ENCODE peak calls at places on chromosomes 3 and 15, in four cellular contexts. One of them, this sample, is unnamed.

GRCh38 chr15:74027688-74028087 is 33.2 kb downstream of the PML start:
- DNase-seq in Panc1: no peak
- DNase-seq in left ventricle myocardium inferior: no peak
- DNase-seq in AG10803: no peak
- DNase-seq in this sample: no peak

GRCh38 chr15:48717458-48717857 is 71.9 kb upstream of the FBN1 start:
- DNase-seq in left ventricle myocardium inferior: no peak
- DNase-seq in Panc1: no peak
- DNase-seq in AG10803: peak; percentile 63
- DNase-seq in this sample: peak; percentile 61

GRCh38 chr15:100168787-100169186 is 173.0 kb downstream of the ADAMTS17 start:
- DNase-seq in left ventricle myocardium inferior: no peak
- DNase-seq in AG10803: no peak
- DNase-seq in Panc1: no peak
- DNase-seq in this sample: no peak

GRCh38 chr15:39312984-39313383 is 267.9 kb upstream of the THBS1 start:
- DNase-seq in left ventricle myocardium inferior: no peak
- DNase-seq in AG10803: no peak
- DNase-seq in Panc1: no peak
- DNase-seq in this sample: no peak

GRCh38 chr3:126110431-126111125 is 26.7 kb upstream of the SLC41A3 start:
- DNase-seq in left ventricle myocardium inferior: no peak
- DNase-seq in AG10803: no peak
- DNase-seq in Panc1: no peak
- DNase-seq in this sample: no peak

GRCh38 chr15:63985221-63986184 is 60.8 kb downstream of the DAPK2 start:
- DNase-seq in AG10803: peak; percentile 59
- DNase-seq in Panc1: no peak
- DNase-seq in left ventricle myocardium inferior: peak; percentile 83
- DNase-seq in this sample: no peak

GRCh38 chr3:39065197-39065596 is 13.4 kb downstream of the WDR48 start:
- DNase-seq in left ventricle myocardium inferior: no peak
- DNase-seq in Panc1: peak; percentile 18
- DNase-seq in AG10803: peak; percentile 57
- DNase-seq in this sample: peak; percentile 54

GRCh38 chr3:194091141-194091540 is 44.8 kb upstream of the HES1 start:
- DNase-seq in AG10803: peak; percentile 66
- DNase-seq in Panc1: no peak
- DNase-seq in left ventricle myocardium inferior: no peak
- DNase-seq in this sample: peak; percentile 58

GRCh38 chr3:38015984-38016383 is 13.5 kb downstream of the PLCD1 start:
- DNase-seq in Panc1: no peak
- DNase-seq in AG10803: no peak
- DNase-seq in left ventricle myocardium inferior: no peak
- DNase-seq in this sample: no peak

GRCh38 chr3:29156071-29156715 is 124.7 kb upstream of the RBMS3 start:
- DNase-seq in left ventricle myocardium inferior: no peak
- DNase-seq in AG10803: no peak
- DNase-seq in Panc1: no peak
- DNase-seq in this sample: no peak

GRCh38 chr3:32280262-32280910 is 41.9 kb downstream of the CMTM8 start:
- DNase-seq in AG10803: no peak
- DNase-seq in Panc1: no peak
- DNase-seq in left ventricle myocardium inferior: no peak
- DNase-seq in this sample: no peak

GRCh38 chr3:186506846-186507245 is 37.3 kb downstream of the CRYGS start:
- DNase-seq in AG10803: no peak
- DNase-seq in Panc1: no peak
- DNase-seq in left ventricle myocardium inferior: no peak
- DNase-seq in this sample: no peak

GRCh38 chr15:51776952-51777574 is 25.7 kb downstream of the TMOD2 start:
- DNase-seq in Panc1: peak; percentile 74
- DNase-seq in AG10803: peak; percentile 75
- DNase-seq in left ventricle myocardium inferior: no peak
- DNase-seq in this sample: peak; percentile 87

GRCh38 chr15:63950911-63951481 is 95.3 kb downstream of the DAPK2 start:
- DNase-seq in left ventricle myocardium inferior: no peak
- DNase-seq in AG10803: peak; percentile 94
- DNase-seq in Panc1: no peak
- DNase-seq in this sample: peak; percentile 74

GRCh38 chr15:75171408-75171807 is 30.3 kb upstream of the C15orf39 start:
- DNase-seq in Panc1: no peak
- DNase-seq in AG10803: peak; percentile 80
- DNase-seq in left ventricle myocardium inferior: no peak
- DNase-seq in this sample: peak; percentile 82

GRCh38 chr15:60673918-60674558 is 195.1 kb upstream of the ICE2 start:
- DNase-seq in AG10803: peak; percentile 96
- DNase-seq in Panc1: peak; percentile 10
- DNase-seq in left ventricle myocardium inferior: no peak
- DNase-seq in this sample: peak; percentile 94

GRCh38 chr15:62625421-62626033 is 417.0 kb upstream of the TPM1 start:
- DNase-seq in Panc1: no peak
- DNase-seq in left ventricle myocardium inferior: no peak
- DNase-seq in AG10803: peak; percentile 98
- DNase-seq in this sample: no peak

GRCh38 chr15:79981861-79982455 is 11.0 kb upstream of the BCL2A1 start:
- DNase-seq in AG10803: no peak
- DNase-seq in left ventricle myocardium inferior: no peak
- DNase-seq in Panc1: no peak
- DNase-seq in this sample: no peak

GRCh38 chr15:68154923-68155559 is 50.1 kb downstream of the CALML4 start:
- DNase-seq in AG10803: peak; percentile 71
- DNase-seq in left ventricle myocardium inferior: no peak
- DNase-seq in Panc1: peak; percentile 30
- DNase-seq in this sample: peak; percentile 79

GRCh38 chr3:180747805-180748361 is 68.6 kb upstream of the CCDC39 start:
- DNase-seq in Panc1: no peak
- DNase-seq in AG10803: no peak
- DNase-seq in left ventricle myocardium inferior: no peak
- DNase-seq in this sample: no peak

GRCh38 chr15:80526556-80527340 is 122.6 kb downstream of the ARNT2 start:
- DNase-seq in Panc1: no peak
- DNase-seq in left ventricle myocardium inferior: no peak
- DNase-seq in AG10803: peak; percentile 94
- DNase-seq in this sample: peak; percentile 79

GRCh38 chr3:41715376-41715775 is 246.5 kb downstream of the ULK4 start:
- DNase-seq in Panc1: no peak
- DNase-seq in left ventricle myocardium inferior: no peak
- DNase-seq in AG10803: no peak
- DNase-seq in this sample: no peak
- H3K4me3 ChIP-seq in Panc1: no peak overlapping the region
- H3K4me3 ChIP-seq in left ventricle myocardium inferior: no peak overlapping the region
- H3K4me3 ChIP-seq in AG10803: no peak overlapping the region
- H3K4me3 ChIP-seq in this sample: no peak overlapping the region

DNA sequence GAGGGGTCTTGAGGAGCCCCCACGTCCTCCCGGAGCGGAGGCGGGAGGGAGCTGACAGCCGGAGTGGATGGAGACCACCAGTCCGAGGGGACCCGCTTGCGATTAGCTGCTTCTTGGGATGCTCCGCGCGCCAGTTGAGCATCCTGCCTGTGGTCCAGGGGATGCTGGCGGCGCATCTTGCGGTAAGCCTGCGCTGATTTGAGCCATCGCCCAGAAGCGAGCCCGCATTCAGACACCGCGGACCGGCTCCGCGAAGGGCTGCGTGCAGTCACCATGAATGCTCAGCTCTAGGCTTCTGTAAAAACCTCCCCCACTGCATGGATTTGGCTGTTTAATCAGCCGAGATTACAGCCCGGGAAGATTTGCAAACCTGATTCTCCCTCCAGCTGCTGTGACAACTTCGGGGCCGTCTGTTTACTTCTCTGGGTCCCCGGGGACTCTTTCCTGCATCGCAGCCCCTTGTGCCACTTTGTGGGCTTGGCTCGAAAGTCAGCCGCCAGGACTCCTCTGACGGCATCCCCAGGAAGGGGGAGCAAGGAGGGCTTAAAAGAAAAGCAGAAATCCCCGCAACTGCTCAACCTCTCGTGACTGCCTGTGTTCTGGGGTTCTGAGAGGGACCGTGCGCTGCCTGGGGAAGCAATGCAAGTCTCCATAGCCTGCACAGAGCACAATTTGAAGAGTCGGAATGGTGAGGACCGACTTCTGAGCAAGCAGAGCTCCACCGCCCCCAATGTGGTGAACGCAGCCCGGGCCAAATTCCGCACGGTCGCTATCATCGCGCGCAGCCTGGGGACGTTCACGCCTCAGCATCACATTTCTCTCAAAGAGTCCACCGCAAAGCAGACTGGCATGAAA is 171.1 kb downstream of the KCNAB1 start:
- DNase-seq in left ventricle myocardium inferior: peak; percentile 15
- DNase-seq in Panc1: no peak
- DNase-seq in AG10803: peak; percentile 10
- DNase-seq in this sample: peak; percentile 27
- H3K4me3 ChIP-seq in left ventricle myocardium inferior: peak overlapping the region; percentile 58
- H3K4me3 ChIP-seq in Panc1: peak overlapping the region; percentile 36
- H3K4me3 ChIP-seq in AG10803: peak overlapping the region; percentile 52
- H3K4me3 ChIP-seq in this sample: peak overlapping the region; percentile 36

DNA sequence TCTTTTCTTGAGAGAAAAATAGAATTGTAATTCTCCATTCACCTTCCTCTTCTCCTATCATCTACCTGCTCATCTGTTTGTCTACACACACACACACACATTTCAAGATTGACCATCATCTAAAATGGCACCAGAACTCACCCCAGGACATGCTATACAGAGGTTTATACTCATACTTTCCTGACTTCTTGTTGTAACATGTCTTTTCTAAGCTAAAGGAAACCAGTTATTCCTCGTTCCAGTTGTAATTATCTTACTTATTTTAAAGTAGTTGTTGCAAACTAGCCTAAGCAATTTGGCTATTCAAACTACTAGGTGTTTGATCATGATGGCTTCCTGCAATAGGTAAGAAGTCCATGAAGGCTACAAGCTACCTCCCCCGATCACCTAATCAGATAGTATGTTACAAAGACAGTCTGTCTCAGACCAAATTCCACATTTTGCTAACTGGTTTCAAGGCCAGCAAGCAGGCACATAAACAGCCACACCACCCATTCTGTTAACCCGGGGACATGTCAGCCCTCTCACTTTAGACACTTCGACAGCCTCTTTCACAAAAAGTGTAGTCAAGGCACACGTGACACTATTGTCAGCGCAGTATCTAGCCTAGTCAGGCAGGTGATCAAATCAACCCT is 189.7 kb downstream of the SHQ1 start:
- DNase-seq in Panc1: no peak
- DNase-seq in left ventricle myocardium inferior: no peak
- DNase-seq in AG10803: no peak
- DNase-seq in this sample: no peak
- H3K4me3 ChIP-seq in Panc1: no peak overlapping the region
- H3K4me3 ChIP-seq in left ventricle myocardium inferior: no peak overlapping the region
- H3K4me3 ChIP-seq in AG10803: no peak overlapping the region
- H3K4me3 ChIP-seq in this sample: no peak overlapping the region

DNA sequence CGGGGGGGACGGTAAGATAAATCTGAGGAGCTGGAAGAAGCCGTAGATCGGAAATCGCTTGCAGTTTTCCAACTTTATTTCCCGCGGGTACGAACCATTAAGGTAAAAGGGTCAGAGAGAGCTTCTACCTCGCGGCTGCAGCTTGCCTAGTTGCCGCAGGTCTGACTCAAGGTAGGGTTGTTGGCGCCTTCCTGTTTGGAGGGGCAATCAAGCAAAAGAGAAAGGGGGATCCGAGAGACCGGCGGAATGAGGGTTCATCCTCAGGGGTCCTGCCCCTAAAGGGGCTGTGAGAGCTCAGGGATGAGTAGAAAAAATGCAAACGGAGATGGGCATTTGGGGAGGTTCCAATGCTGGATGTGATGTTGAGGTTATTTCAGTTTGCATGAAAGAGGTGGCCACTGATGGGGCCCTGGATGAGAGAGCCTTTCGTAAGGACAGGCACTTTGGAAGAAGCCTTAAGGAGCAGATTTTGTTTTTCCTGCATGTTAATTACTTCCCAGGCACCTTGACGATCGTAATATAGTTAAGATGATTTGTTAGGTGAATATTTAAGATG is 265.4 kb downstream of the CGGBP1 start:
- DNase-seq in left ventricle myocardium inferior: no peak
- DNase-seq in Panc1: no peak
- DNase-seq in AG10803: no peak
- DNase-seq in this sample: no peak
- H3K4me3 ChIP-seq in left ventricle myocardium inferior: peak overlapping the region; percentile 64
- H3K4me3 ChIP-seq in Panc1: no peak overlapping the region
- H3K4me3 ChIP-seq in AG10803: peak overlapping the region; percentile 28
- H3K4me3 ChIP-seq in this sample: no peak overlapping the region

GRCh38 chr15:38275951-38276350 is 23.3 kb downstream of the SPRED1 start:
- DNase-seq in AG10803: peak; percentile 58
- DNase-seq in Panc1: no peak
- DNase-seq in left ventricle myocardium inferior: no peak
- DNase-seq in this sample: peak; percentile 80
- H3K4me3 ChIP-seq in AG10803: no peak overlapping the region
- H3K4me3 ChIP-seq in Panc1: no peak overlapping the region
- H3K4me3 ChIP-seq in left ventricle myocardium inferior: no peak overlapping the region
- H3K4me3 ChIP-seq in this sample: no peak overlapping the region

DNA sequence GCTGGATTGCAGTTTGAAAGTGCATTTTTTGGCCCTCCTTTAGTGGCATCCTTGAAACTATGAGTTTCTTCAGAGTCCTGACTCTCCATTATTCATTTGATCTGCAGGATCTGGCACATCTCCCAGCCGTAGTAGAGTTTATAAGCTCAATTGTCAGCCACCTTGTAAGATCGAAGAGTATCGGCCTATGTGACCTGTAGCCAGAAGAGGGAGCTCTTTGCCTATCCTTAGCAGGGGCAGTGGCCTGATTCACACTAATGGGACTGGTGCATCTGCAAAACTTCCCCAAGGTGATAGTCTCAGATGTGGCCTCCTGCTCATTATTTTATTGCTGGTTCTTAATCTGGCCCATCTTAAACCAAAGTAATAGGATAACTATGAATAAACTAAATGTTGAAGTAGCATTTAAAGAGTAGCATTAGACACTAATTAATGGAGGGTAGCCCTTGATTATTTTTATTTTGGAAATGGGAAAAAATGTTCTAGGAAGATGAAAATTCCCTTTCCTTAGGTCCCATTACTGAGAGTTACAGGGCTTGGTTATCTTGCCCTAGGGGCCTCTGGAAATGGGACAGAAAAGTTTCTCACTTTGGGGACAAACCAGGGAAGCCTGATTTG is 21.2 kb downstream of the GCSAM start:
- DNase-seq in AG10803: peak; percentile 68
- DNase-seq in left ventricle myocardium inferior: no peak
- DNase-seq in Panc1: peak; percentile 46
- DNase-seq in this sample: peak; percentile 82
- H3K4me3 ChIP-seq in AG10803: no peak overlapping the region
- H3K4me3 ChIP-seq in left ventricle myocardium inferior: no peak overlapping the region
- H3K4me3 ChIP-seq in Panc1: no peak overlapping the region
- H3K4me3 ChIP-seq in this sample: no peak overlapping the region